ENCODE peak calls at places on chromosomes 5 and 9, in six cellular contexts. X is tibial nerve, G is prostate gland, L is psoas muscle, F is GM23248, K is neuronal stem cell. Y is an unnamed sample. For H3K4me1, the result is how much of the 10 kb centered on the place peaks cover.

GRCh38 chr9:73116880-73117279 is 34.8 kb upstream of the ANXA1 start:
- DNase-seq in L (no peak), X (no peak), K (no peak), F (no peak), G (no peak), Y (no peak)

GRCh38 chr5:89399553-89399952 is 516.6 kb upstream of the MEF2C start:
- DNase-seq in G (no peak), X (no peak), K (no peak), F (peak), L (no peak), Y (peak)

GRCh38 chr5:16271851-16272250 is 92.3 kb upstream of the MARCHF11 start:
- DNase-seq in X (no peak), F (no peak), K (no peak), G (no peak), L (no peak), Y (no peak)

GRCh38 chr9:92378825-92379535 is 25.4 kb downstream of the OGN start:
- DNase-seq in X (no peak), F (peak), G (no peak), L (no peak), K (no peak), Y (no peak)

GRCh38 chr5:1471997-1472963 is 27.0 kb upstream of the SLC6A3 start:
- DNase-seq in L (peak), X (no peak), F (no peak), K (no peak), G (no peak), Y (no peak)

GRCh38 chr5:978693-979092 is 29.9 kb upstream of the NKD2 start:
- DNase-seq in G (no peak), K (no peak), L (no peak), X (no peak), F (no peak), Y (no peak)

GRCh38 chr5:171201285-171201684 is 107.8 kb upstream of the TLX3 start:
- DNase-seq in F (no peak), L (no peak), K (no peak), X (no peak), G (no peak), Y (no peak)

GRCh38 chr9:131275332-131276106 is 791 bp downstream of the FAM78A start:
- DNase-seq in X (no peak), L (peak), K (no peak), F (no peak), G (no peak), Y (no peak)

GRCh38 chr5:158770506-158770905 is 329.2 kb downstream of the EBF1 start:
- DNase-seq in F (peak), G (no peak), L (no peak), X (no peak), K (no peak), Y (peak)

GRCh38 chr5:87432460-87432859 is 19.7 kb upstream of the CCNH start:
- DNase-seq in L (no peak), F (no peak), X (no peak), K (no peak), G (no peak), Y (no peak)

GRCh38 chr9:38526571-38526970 is 93.8 kb downstream of the ANKRD18A start:
- DNase-seq in G (no peak), F (no peak), K (no peak), X (no peak), L (no peak), Y (no peak)

GRCh38 chr5:131533844-131534243 is 101.2 kb downstream of the RAPGEF6 start:
- DNase-seq in X (no peak), L (no peak), G (no peak), K (no peak), F (no peak), Y (no peak)

GRCh38 chr5:172816887-172817418 is 17.1 kb upstream of the ERGIC1 start:
- DNase-seq in L (no peak), F (peak), X (peak), G (no peak), K (no peak), Y (peak)

GRCh38 chr5:59099270-59099994 is 516.6 kb downstream of the RAB3C start:
- DNase-seq in K (no peak), G (no peak), F (peak), L (no peak), X (no peak), Y (peak)

GRCh38 chr9:89497978-89498844 is at the start of gene SEMA4D:
- DNase-seq in G (peak), L (peak), F (peak), X (peak), K (peak), Y (peak)

GRCh38 chr5:83172655-83173054 is 95.3 kb downstream of the XRCC4 start:
- DNase-seq in L (no peak), F (peak), G (no peak), X (no peak), K (no peak), Y (no peak)

GRCh38 chr5:79560774-79561524 is 47.0 kb upstream of the HOMER1 start:
- DNase-seq in K (no peak), L (no peak), G (no peak), F (peak), X (no peak), Y (peak)

GRCh38 chr5:150640311-150641005 is at the start of gene SYNPO:
- DNase-seq in F (peak), X (peak), K (no peak), L (peak), G (peak), Y (peak)

GRCh38 chr9:116632990-116633441 is 54.1 kb upstream of the TRIM32 start:
- DNase-seq in K (no peak), L (no peak), G (no peak), X (no peak), F (peak), Y (no peak)

GRCh38 chr9:2777454-2777853 is 60.1 kb downstream of the KCNV2 start:
- DNase-seq in K (no peak), L (no peak), G (no peak), X (no peak), F (no peak), Y (no peak)

GRCh38 chr9:94139672-94140417 is 55.6 kb downstream of the PTPDC1 start:
- DNase-seq in X (peak), G (peak), F (peak), L (peak), K (no peak), Y (peak)
- H3K4me1 ChIP-seq in X (under half), G (under half), F (under half), L (under half), K (under half), Y (under half)

GRCh38 chr9:124760719-124761118 is 10.4 kb downstream of the NR6A1 start:
- DNase-seq in L (no peak), G (no peak), K (no peak), F (no peak), X (no peak), Y (no peak)
- H3K4me1 ChIP-seq in L (under half), G (under half), K (under half), F (under half), X (under half), Y (under half)

GRCh38 chr5:157734466-157734865 is 3.2 kb downstream of the THG1L start:
- DNase-seq in X (no peak), F (no peak), G (no peak), K (no peak), L (no peak), Y (no peak)
- H3K4me1 ChIP-seq in X (under half), F (under half), G (under half), K (under half), L (under half), Y (under half)

GRCh38 chr9:36298566-36298965 is 40.3 kb upstream of the GNE start:
- DNase-seq in K (no peak), X (no peak), G (no peak), F (peak), L (no peak), Y (peak)
- H3K4me1 ChIP-seq in K (under half), X (under half), G (under half), F (under half), L (under half), Y (under half)

GRCh38 chr5:163867738-163868137 is 362.3 kb downstream of the MAT2B start:
- DNase-seq in F (no peak), K (no peak), X (no peak), L (no peak), G (no peak), Y (no peak)
- H3K4me1 ChIP-seq in F (under half), K (under half), X (under half), L (under half), G (under half), Y (under half)

DNA sequence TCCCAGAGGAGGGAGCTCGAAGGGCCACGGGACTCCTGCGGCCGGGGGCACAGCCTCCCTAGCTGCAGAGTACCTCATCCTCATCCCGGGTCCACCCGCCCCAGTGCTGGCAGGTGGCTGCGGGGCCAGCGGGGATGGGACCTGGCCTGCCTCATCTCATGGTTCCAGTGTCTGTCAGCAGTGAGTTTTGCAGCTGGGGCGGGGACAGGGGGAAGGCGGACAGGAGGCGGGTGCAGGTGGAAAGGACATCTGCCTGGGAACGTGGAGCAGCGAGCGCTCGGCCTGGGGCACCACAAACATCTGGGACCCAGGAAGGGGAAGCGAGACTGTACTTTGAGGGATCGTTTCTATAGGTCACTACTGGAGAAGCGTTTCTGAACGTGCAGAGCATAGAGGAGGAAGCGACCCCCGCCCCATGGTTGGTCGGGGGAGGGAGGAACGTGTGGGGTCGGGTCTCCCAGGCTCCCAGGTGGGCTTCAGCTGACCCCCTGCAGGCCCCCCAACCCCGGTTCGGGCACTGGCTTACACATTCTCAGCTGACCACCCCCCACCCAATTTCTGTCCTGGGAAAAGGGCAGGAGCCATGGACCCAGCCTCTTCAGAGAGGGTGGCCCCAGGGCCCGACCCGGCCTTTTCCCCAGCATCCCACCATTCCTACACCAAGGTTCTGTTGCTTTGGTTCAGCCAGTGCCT is 56.5 kb upstream of the NOTCH1 start:
- DNase-seq in L (no peak), K (no peak), F (no peak), X (no peak), G (no peak), Y (peak)
- H3K4me1 ChIP-seq in L (under half), K (under half), F (under half), X (under half), G (under half), Y (under half)

Y was measured in mammary epithelial cell.